ENCODE peak calls at places on chromosomes 3 and 15, in four cellular contexts. N, B, D and V are unnamed samples.
A peak's percentile ranks its signal among the peaks of the same experiment; 100 is the strongest.

GRCh38 chr3:72336114-72336651 is 512.1 kb downstream of the SHQ1 start:
- DNase-seq in N (no peak), B (no peak), D (no peak), V (no peak)

GRCh38 chr3:27756877-27757276 is 34.8 kb upstream of the EOMES start:
- DNase-seq in N (no peak), B (no peak), D (no peak), V (no peak)

GRCh38 chr3:1087066-1087555 is 5.7 kb upstream of the CNTN6 start:
- DNase-seq in N (peak; percentile 81), B (no peak), D (no peak), V (no peak)

GRCh38 chr3:18618723-18619122 is 193.6 kb upstream of the SATB1 start:
- DNase-seq in N (no peak), B (no peak), D (no peak), V (no peak)

GRCh38 chr3:15345051-15345607 is 12.7 kb upstream of the SH3BP5 start:
- DNase-seq in N (no peak), B (no peak), D (no peak), V (no peak)

GRCh38 chr3:4716231-4716630 is 223.1 kb downstream of the ITPR1 start:
- DNase-seq in N (no peak), B (no peak), D (no peak), V (no peak)

GRCh38 chr3:154421067-154421466 is 8.9 kb downstream of the GPR149 start:
- DNase-seq in N (no peak), B (no peak), D (no peak), V (no peak)

GRCh38 chr3:115912372-115912771 is 289.1 kb downstream of the GAP43 start:
- DNase-seq in N (peak; percentile 43), B (peak; percentile 31), D (peak; percentile 46), V (no peak)

GRCh38 chr3:141498592-141499223 is 11.9 kb downstream of the RASA2 start:
- DNase-seq in N (peak; percentile 61), B (peak; percentile 44), D (peak; percentile 93), V (peak; percentile 95)

GRCh38 chr15:34076785-34077184 is 24.9 kb downstream of the EMC7 start:
- DNase-seq in N (no peak), B (no peak), D (no peak), V (no peak)

GRCh38 chr3:164476631-164477030 is 601.7 kb downstream of the SI start:
- DNase-seq in N (no peak), B (no peak), D (no peak), V (no peak)

GRCh38 chr3:58120075-58120812 is 90.5 kb downstream of the DNASE1L3 start:
- DNase-seq in N (no peak), B (peak; percentile 35), D (no peak), V (no peak)

GRCh38 chr15:40999190-40999589 is 45.9 kb downstream of the CHAC1 start:
- DNase-seq in N (no peak), B (no peak), D (no peak), V (no peak)

GRCh38 chr3:16633948-16634347 is 28.7 kb upstream of the DAZL start:
- DNase-seq in N (no peak), B (no peak), D (no peak), V (no peak)
- H3K27ac ChIP-seq in N (no peak overlapping the region), B (no peak overlapping the region), D (no peak overlapping the region), V (no peak overlapping the region)

GRCh38 chr3:79765854-79766253 is 1.9 kb downstream of the ROBO1 start:
- DNase-seq in N (no peak), B (no peak), D (no peak), V (no peak)
- H3K4me3 ChIP-seq in N (no peak overlapping the region), B (no peak overlapping the region), D (no peak overlapping the region), V (no peak overlapping the region)

GRCh38 chr3:60854762-60855161 is 396.5 kb downstream of the FHIT start:
- DNase-seq in N (no peak), B (no peak), D (no peak), V (no peak)

GRCh38 chr3:60856299-60857046 is 394.8 kb downstream of the FHIT start:
- DNase-seq in N (no peak), B (no peak), D (no peak), V (no peak)

GRCh38 chr3:60855250-60855649 is 396.0 kb downstream of the FHIT start:
- DNase-seq in N (no peak), B (no peak), D (no peak), V (no peak)
- H3K27ac ChIP-seq in N (no peak overlapping the region), B (no peak overlapping the region), D (no peak overlapping the region), V (no peak overlapping the region)

DNA sequence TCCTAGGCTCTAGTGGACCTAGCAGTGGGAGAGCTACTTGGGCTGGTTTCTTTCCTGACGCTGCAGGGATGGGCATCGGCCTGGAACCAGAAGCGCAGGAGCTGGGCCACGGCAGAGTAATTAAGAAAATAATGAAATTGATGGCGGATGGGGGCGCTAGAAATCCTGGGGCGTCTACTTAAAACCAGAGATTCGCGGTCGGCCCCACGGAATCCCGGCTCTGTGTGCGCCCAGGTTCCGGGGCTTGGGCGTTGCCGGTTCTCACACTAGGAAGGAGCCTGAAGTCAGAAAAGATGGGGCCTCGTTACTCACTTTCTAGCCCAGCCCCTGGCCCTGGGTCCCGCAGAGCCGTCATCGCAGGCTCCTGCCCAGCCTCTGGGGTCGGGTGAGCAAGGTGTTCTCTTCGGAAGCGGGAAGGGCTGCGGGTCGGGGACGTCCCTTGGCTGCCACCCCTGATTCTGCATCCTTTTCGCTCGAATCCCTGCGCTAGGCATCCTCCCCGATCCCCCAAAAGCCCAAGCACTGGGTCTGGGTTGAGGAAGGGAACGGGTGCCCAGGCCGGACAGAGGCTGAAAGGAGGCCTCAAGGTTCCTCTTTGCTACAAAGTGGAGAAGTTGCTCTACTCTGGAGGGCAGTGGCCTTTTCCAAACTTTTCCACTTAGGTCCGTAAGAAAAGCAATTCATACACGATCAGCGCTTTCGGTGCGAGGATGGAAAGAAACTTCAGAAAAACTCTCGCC is 6.1 kb downstream of the SOX14 start:
- DNase-seq in N (no peak), B (no peak), D (no peak), V (no peak)
- H3K4me3 ChIP-seq in N (no peak overlapping the region), B (no peak overlapping the region), D (no peak overlapping the region), V (no peak overlapping the region)

GRCh38 chr15:100914876-100915275 is 4.3 kb upstream of the LRRK1 start:
- DNase-seq in N (peak; percentile 52), B (no peak), D (no peak), V (no peak)
- H3K27ac ChIP-seq in N (no peak overlapping the region), B (no peak overlapping the region), D (no peak overlapping the region), V (no peak overlapping the region)

GRCh38 chr3:188218571-188218970 is 64.6 kb downstream of the LPP start:
- DNase-seq in N (no peak), B (no peak), D (no peak), V (no peak)

GRCh38 chr3:188220097-188220788 is 66.3 kb downstream of the LPP start:
- DNase-seq in N (no peak), B (no peak), D (no peak), V (no peak)

GRCh38 chr3:188220988-188221818 is 67.2 kb downstream of the LPP start:
- DNase-seq in N (no peak), B (no peak), D (peak; percentile 72), V (no peak)

GRCh38 chr3:188217681-188218080 is 63.7 kb downstream of the LPP start:
- DNase-seq in N (no peak), B (no peak), D (no peak), V (no peak)

DNA sequence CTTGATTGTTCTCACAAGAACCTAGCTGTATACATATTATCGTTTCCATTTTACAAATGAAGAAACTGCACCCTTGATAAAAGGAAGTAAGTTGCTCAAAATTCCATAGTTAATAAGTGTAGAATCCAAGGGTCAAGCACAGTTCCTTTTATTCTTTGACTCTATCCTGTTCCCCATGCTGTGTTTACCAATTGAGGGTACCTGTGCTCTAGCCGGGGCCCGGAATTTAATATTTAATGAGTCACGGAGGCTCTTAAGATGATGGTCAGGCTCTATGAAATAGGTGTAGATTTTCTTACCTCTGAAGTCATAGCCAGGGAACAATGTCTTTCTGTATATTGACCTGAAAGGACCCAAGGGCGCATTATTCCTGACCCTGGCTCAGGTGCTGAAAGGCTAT is 65.2 kb downstream of the LPP start:
- DNase-seq in N (no peak), B (no peak), D (no peak), V (no peak)
- H3K4me3 ChIP-seq in N (no peak overlapping the region), B (no peak overlapping the region), D (no peak overlapping the region), V (no peak overlapping the region)

GRCh38 chr3:53221827-53222182 is 34.0 kb downstream of the TKT start:
- DNase-seq in N (no peak), B (no peak), D (no peak), V (no peak)

GRCh38 chr3:53224026-53224425 is 31.8 kb downstream of the TKT start:
- DNase-seq in N (no peak), B (no peak), D (no peak), V (no peak)

GRCh38 chr3:53223541-53223966 is 32.3 kb downstream of the TKT start:
- DNase-seq in N (no peak), B (no peak), D (no peak), V (no peak)

GRCh38 chr3:53222183-53222901 is 33.5 kb downstream of the TKT start:
- DNase-seq in N (no peak), B (no peak), D (no peak), V (no peak)

DNA sequence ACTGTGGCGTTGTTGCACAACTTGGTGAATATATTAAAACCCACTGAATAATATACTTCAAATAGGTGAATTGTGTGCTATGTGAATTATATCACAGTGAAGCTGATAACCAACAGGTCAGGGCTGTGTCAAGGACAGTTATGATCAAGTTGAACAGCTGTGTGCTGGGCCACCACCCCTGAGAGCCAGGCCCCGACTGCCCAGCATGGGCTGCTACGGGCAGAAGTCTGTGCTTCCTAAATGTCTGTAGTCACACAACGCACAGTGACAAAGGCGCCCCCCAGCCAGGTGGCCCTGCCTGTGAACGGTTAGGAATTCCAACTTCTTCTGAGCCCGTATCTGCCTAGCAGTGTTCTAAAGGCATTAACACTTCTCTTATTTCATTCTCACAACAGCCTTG is 32.8 kb downstream of the TKT start:
- DNase-seq in N (no peak), B (no peak), D (no peak), V (no peak)
- H3K27ac ChIP-seq in N (no peak overlapping the region), B (no peak overlapping the region), D (no peak overlapping the region), V (no peak overlapping the region)

GRCh38 chr3:121836069-121836468 is 1.1 kb downstream of the EAF2 start:
- DNase-seq in N (no peak), B (no peak), D (no peak), V (no peak)
- H3K4me3 ChIP-seq in N (no peak overlapping the region), B (peak overlapping the region; percentile 80), D (peak overlapping the region; percentile 72), V (peak overlapping the region; percentile 85)

DNA sequence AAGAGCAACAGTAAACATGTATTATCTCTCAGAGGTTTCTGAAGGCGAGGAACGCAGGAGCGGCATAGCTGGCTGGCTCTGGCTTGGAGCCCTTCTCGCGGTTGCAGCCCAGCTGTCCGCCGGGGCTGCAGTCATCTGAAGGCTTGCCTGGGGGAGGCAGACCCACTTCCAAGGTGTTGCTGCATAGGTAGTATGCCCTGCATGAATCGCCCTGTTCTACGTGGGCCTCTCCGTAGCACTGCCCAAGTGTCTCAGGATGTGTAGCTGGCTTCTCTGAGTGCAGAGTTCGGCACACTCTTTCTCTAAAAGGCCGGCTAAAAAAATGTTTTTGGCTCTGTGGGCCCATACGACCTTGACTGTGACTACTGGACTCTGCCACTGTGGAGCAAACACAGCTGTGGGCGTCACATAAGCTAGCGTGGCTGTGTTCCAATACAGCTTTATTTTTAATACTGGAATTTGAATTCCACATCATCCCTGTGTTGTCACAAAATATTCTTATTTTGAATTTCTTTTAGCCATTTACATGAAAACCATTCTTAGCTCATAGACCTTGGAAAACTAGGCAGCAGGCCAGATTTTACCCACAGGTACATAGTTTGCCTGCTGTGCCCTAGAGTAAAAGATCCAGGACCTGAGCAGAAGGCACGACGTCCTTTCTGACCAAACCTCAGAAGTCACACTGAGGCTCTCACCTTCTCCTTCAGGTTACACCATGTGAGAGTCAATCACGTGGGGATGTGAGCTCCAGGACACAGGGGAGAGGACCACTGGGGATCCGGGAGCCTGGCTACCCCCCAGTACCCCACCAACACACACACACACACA is 55.9 kb downstream of the PGPEP1L start:
- DNase-seq in N (no peak), B (no peak), D (no peak), V (no peak)
- H3K27ac ChIP-seq in N (no peak overlapping the region), B (peak overlapping the region; percentile 48), D (peak overlapping the region; percentile 74), V (no peak overlapping the region)

GRCh38 chr3:43338295-43338694 is 52.0 kb downstream of the SNRK start:
- DNase-seq in N (no peak), B (no peak), D (no peak), V (no peak)
- H3K4me3 ChIP-seq in N (no peak overlapping the region), B (no peak overlapping the region), D (no peak overlapping the region), V (no peak overlapping the region)